ENCODE peak calls at places on chromosomes 2 and 18, in seven cellular contexts. C is CD4-positive, CD25-positive, alpha-beta regulatory T cell; P is right cardiac atrium; W is BE2C; L is mesenchymal stem cell; U is aorta; M is H7. B is an unnamed sample.

GRCh38 chr2:63698825-63699548 is 110.2 kb downstream of the MDH1 start:
- DNase-seq in C (peak; percentile 48), P (peak; percentile 74), W (peak; percentile 12), L (peak; percentile 93), U (peak; percentile 68), M (peak; percentile 67), B (peak; percentile 80)

GRCh38 chr2:127569274-127570065 is 34.0 kb downstream of the MYO7B start:
- DNase-seq in C (no peak), P (no peak), W (no peak), L (no peak), U (peak; percentile 85), M (no peak), B (no peak)

GRCh38 chr2:42908538-42909200 is 116.3 kb upstream of the HAAO start:
- DNase-seq in C (no peak), P (no peak), W (no peak), L (peak; percentile 51), U (no peak), M (no peak), B (no peak)

GRCh38 chr2:31124904-31125303 is 13.3 kb downstream of the GALNT14 start:
- DNase-seq in C (no peak), P (no peak), W (no peak), L (no peak), U (no peak), M (no peak), B (no peak)

GRCh38 chr2:183035298-183035953 is 2.8 kb downstream of the NCKAP1 start:
- DNase-seq in C (no peak), P (no peak), W (no peak), L (peak; percentile 61), U (no peak), M (no peak), B (no peak)

GRCh38 chr2:45882707-45883106 is 231.2 kb downstream of the PRKCE start:
- DNase-seq in C (no peak), P (peak; percentile 86), W (peak; percentile 86), L (peak; percentile 62), U (peak; percentile 65), M (no peak), B (no peak)

GRCh38 chr18:4016391-4017049 is 438.6 kb downstream of the DLGAP1 start:
- DNase-seq in C (no peak), P (no peak), W (no peak), L (no peak), U (no peak), M (no peak), B (no peak)

GRCh38 chr2:168160897-168161296 is 86.5 kb downstream of the STK39 start:
- DNase-seq in C (peak; percentile 8), P (no peak), W (no peak), L (no peak), U (no peak), M (peak; percentile 37), B (no peak)

GRCh38 chr2:179842498-179843153 is 18.8 kb downstream of the ZNF385B start:
- DNase-seq in C (no peak), P (no peak), W (peak; percentile 48), L (peak; percentile 15), U (no peak), M (peak; percentile 62), B (peak; percentile 59)

GRCh38 chr2:128302011-128302743 is 16.5 kb downstream of the HS6ST1 start:
- DNase-seq in C (no peak), P (peak; percentile 31), W (no peak), L (no peak), U (no peak), M (no peak), B (no peak)

GRCh38 chr2:121033597-121033996 is 251.4 kb downstream of the TFCP2L1 start:
- DNase-seq in C (no peak), P (no peak), W (no peak), L (no peak), U (no peak), M (no peak), B (no peak)

GRCh38 chr18:29378739-29379138 is 1201.8 kb upstream of the CDH2 start:
- DNase-seq in C (no peak), P (no peak), W (no peak), L (no peak), U (no peak), M (no peak), B (no peak)

GRCh38 chr2:15253817-15254216 is 307.3 kb downstream of the NBAS start:
- DNase-seq in C (no peak), P (no peak), W (no peak), L (no peak), U (no peak), M (no peak), B (no peak)

GRCh38 chr2:122414911-122415310 is 659.5 kb downstream of the TSN start:
- DNase-seq in C (no peak), P (no peak), W (no peak), L (no peak), U (no peak), M (no peak), B (no peak)

GRCh38 chr18:58183226-58183625 is 139.2 kb downstream of the NEDD4L start:
- DNase-seq in C (no peak), P (no peak), W (no peak), L (no peak), U (no peak), M (no peak), B (no peak)

GRCh38 chr2:201244829-201245228 is 15.5 kb upstream of the CASP8 start:
- DNase-seq in C (no peak), P (no peak), W (no peak), L (no peak), U (no peak), M (no peak), B (no peak)

GRCh38 chr18:74190086-74190485 is 41.8 kb downstream of the TIMM21 start:
- DNase-seq in C (no peak), P (no peak), W (no peak), L (peak; percentile 18), U (no peak), M (no peak), B (no peak)

DNA sequence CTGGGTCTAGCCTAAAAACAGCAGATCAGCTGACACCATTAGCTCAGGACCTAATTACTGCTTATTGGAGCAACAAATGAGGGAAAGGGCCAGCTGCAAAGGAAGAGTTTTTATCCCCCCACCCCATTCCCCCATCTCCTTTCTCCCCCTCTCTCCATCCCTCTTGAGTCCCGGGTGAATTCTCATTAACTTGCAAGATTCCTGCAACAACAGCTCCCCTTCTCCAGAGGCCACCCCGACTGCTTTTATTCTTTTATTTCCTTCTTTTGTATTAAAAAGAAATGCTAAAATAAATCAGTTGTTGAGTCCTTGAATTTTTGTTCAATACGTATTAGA is 473 bp upstream of the NOL4 start:
- DNase-seq in C (no peak), P (no peak), W (no peak), L (no peak), U (no peak), M (no peak), B (no peak)
- H3K4me3 ChIP-seq in C (no peak overlapping the region), P (peak overlapping the region; percentile 59), W (peak overlapping the region; percentile 44), L (peak overlapping the region; percentile 44), U (no peak overlapping the region), M (peak overlapping the region; percentile 17), B (peak overlapping the region; percentile 55)

GRCh38 chr18:62054929-62055498 is 131.8 kb downstream of the PIGN start:
- DNase-seq in C (no peak), P (no peak), W (no peak), L (no peak), U (no peak), M (no peak), B (no peak)

GRCh38 chr18:62061812-62062211 is 125.0 kb downstream of the PIGN start:
- DNase-seq in C (no peak), P (no peak), W (no peak), L (no peak), U (no peak), M (no peak), B (no peak)

GRCh38 chr18:62064361-62064760 is 122.5 kb downstream of the PIGN start:
- DNase-seq in C (no peak), P (no peak), W (no peak), L (no peak), U (no peak), M (no peak), B (no peak)

GRCh38 chr18:62066121-62066818 is 120.6 kb downstream of the PIGN start:
- DNase-seq in C (no peak), P (no peak), W (no peak), L (no peak), U (no peak), M (no peak), B (no peak)

DNA sequence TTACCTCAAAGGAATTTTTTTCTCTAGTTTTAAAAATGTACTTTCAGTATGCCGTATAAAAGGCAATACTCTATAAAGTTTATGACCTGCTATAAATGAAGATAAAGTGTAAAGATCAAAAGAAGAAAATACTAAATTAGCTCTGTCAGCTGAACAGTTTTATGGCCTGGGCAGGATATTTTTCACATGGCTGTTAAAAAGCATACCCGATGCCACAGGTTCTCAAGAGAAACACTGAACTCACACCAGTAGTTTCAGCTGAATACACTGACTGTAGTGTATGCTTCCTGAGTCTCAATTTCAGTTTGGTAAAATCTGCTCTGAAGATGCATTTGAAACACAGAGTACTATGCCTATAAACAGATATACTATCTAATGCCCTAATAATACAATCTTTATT is 126.0 kb downstream of the PIGN start:
- DNase-seq in C (no peak), P (no peak), W (no peak), L (no peak), U (no peak), M (no peak), B (no peak)
- H3K27me3 ChIP-seq in C (no peaks in the 10 kb centered on the region), P (no peaks in the 10 kb centered on the region), W (no peaks in the 10 kb centered on the region), L (no peaks in the 10 kb centered on the region), U (no peaks in the 10 kb centered on the region), M (no peaks in the 10 kb centered on the region), B (no peaks in the 10 kb centered on the region)

DNA sequence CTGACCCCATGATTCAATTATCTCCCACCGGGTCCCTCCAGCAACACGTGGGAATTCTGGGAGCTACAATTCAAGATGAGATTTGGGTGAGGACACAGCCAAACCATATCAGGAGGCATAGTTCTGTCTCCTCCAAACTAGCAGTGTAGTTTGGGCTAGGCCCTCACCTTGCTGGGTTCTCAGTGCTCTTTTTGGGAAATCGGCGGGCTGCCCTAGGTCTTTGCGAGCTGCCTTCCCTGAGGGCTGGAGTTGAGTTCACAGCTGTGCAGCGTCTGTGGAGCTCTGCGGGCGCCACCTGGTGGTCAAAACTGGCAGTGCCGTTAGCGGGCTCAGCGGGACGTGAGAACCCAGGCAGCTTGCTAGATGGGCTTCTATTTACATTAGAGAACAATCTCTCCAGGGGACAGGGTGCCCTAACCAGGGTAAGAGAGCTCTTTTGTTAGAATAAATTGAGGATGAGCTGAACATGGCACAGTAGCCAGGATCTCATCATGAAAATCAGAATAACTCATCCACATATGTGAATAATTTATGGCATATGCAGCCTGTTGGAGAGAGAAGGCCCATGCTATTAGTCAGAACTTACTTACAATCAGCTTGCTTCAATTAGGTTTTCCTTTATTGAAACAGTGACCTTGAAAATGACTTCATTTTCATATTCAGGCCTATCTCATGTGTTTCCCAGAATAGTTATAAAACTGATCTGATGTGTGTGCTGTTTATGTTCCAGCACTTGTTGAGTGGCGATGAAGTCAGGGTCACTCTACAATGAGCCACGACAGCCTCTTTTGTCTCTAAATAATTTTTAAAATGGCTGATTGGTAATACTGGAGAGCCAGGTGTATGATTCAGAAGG is 27.4 kb upstream of the YES1 start:
- DNase-seq in C (peak; percentile 77), P (peak; percentile 95), W (peak; percentile 78), L (peak; percentile 81), U (peak; percentile 89), M (peak; percentile 84), B (peak; percentile 85)
- H3K4me3 ChIP-seq in C (no peak overlapping the region), P (no peak overlapping the region), W (no peak overlapping the region), L (peak overlapping the region; percentile 25), U (no peak overlapping the region), M (no peak overlapping the region), B (peak overlapping the region; percentile 47)

DNA sequence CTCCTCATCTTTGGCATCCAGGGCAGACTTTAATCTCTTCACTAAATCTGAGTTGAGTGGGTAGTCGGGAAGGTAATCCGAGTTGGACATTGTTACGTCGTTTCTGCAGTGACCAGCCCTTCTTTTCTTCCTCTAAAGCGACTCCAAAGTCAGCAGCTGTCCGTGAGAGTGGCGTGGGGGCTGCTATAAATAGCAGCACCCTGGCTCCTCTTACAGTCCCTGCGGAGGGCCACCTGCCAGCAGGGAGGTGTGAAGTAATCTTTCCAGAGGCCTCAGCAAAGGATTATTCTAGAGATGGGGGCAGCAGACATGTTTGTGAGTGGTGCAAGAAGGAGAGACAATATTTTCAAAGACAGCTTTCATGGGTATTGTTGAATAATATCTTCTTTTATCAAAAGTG is at the start of gene ASB18:
- DNase-seq in C (no peak), P (peak; percentile 75), W (no peak), L (no peak), U (no peak), M (no peak), B (peak; percentile 90)
- H3K27me3 ChIP-seq in C (no peaks in the 10 kb centered on the region), P (no peaks in the 10 kb centered on the region), W (peaks cover 29% of the 10 kb centered on the region), L (peaks cover 8% of the 10 kb centered on the region), U (no peaks in the 10 kb centered on the region), M (no peaks in the 10 kb centered on the region), B (no peaks in the 10 kb centered on the region)

B was measured in SJCRH30.